ENCODE peak calls at places on chromosomes 4 and X, in eight cellular contexts. L is body of pancreas, I is glomerular endothelial cell, E is LHCN-M2, M is uterus, G is type B pancreatic cell, O is NCI-H226, D is kidney tubule cell. T is an unnamed sample.

GRCh38 chr4:14225683-14226207 is 598.2 kb upstream of the BOD1L1 start:
- DNase-seq in L (no peak), I (no peak), E (no peak), M (no peak), G (no peak), O (no peak), D (no peak), T (no peak)

GRCh38 chr4:2318885-2319284 is 57.0 kb upstream of the MXD4 start:
- DNase-seq in L (no peak), I (no peak), E (no peak), M (no peak), G (no peak), O (no peak), D (no peak), T (no peak)

GRCh38 chrX:46306103-46306502 is 239.1 kb downstream of the ZNF674 start:
- DNase-seq in L (no peak), I (no peak), E (no peak), M (no peak), G (no peak), O (no peak), D (no peak), T (no peak)

GRCh38 chr4:108965031-108965430 is 202.2 kb upstream of the ETNPPL start:
- DNase-seq in L (no peak), I (no peak), E (peak; percentile 76), M (no peak), G (no peak), O (no peak), D (no peak), T (no peak)

GRCh38 chrX:153353416-153353815 is 19.5 kb downstream of the ZNF275 start:
- DNase-seq in L (no peak), I (no peak), E (no peak), M (no peak), G (no peak), O (no peak), D (no peak), T (no peak)

GRCh38 chr4:35559559-35560365 is 684.6 kb downstream of the ARAP2 start:
- DNase-seq in L (no peak), I (no peak), E (peak; percentile 0), M (no peak), G (no peak), O (no peak), D (no peak), T (peak; percentile 5)

GRCh38 chr4:84673475-84674230 is 90.7 kb downstream of the CDS1 start:
- DNase-seq in L (no peak), I (peak; percentile 66), E (peak; percentile 90), M (no peak), G (no peak), O (peak; percentile 64), D (peak; percentile 88), T (no peak)

GRCh38 chr4:80710748-80711451 is 319.6 kb upstream of the BMP3 start:
- DNase-seq in L (no peak), I (no peak), E (no peak), M (no peak), G (no peak), O (no peak), D (no peak), T (no peak)

GRCh38 chrX:70922776-70923473 is 8.0 kb downstream of the SLC7A3 start:
- DNase-seq in L (no peak), I (no peak), E (no peak), M (no peak), G (no peak), O (no peak), D (no peak), T (no peak)

GRCh38 chr4:128006592-128006991 is 41.4 kb downstream of the ABHD18 start:
- DNase-seq in L (no peak), I (no peak), E (peak; percentile 51), M (no peak), G (no peak), O (peak; percentile 3), D (no peak), T (no peak)

T was measured in OCI-M1.